ENCODE peak calls at places on chromosomes 3 and 15, in six cellular contexts. Y is iPS DF 6.9, M is trophoblast cell, P is psoas muscle, T is right cardiac atrium, N is skeletal muscle cell. Z is an unnamed sample.

GRCh38 chr3:10957976-10958749 is 34.4 kb upstream of the SLC6A1 start:
- DNase-seq in Y (no peak), M (no peak), P (peak), T (peak), N (no peak), Z (peak)

GRCh38 chr15:99174989-99175388 is 70.1 kb downstream of the SYNM start:
- DNase-seq in Y (no peak), M (no peak), P (no peak), T (no peak), N (no peak), Z (no peak)

GRCh38 chr15:84750583-84751092 is 2.2 kb downstream of the ZNF592 start:
- DNase-seq in Y (no peak), M (no peak), P (no peak), T (no peak), N (no peak), Z (no peak)

GRCh38 chr3:128496602-128497304 is 3.8 kb upstream of the GATA2 start:
- DNase-seq in Y (no peak), M (no peak), P (no peak), T (peak), N (no peak), Z (no peak)

GRCh38 chr3:141500397-141500796 is 13.6 kb downstream of the RASA2 start:
- DNase-seq in Y (no peak), M (no peak), P (no peak), T (no peak), N (no peak), Z (no peak)

GRCh38 chr15:85504739-85505676 is 124.6 kb downstream of the AKAP13 start:
- DNase-seq in Y (no peak), M (peak), P (no peak), T (no peak), N (peak), Z (peak)

GRCh38 chr15:74203914-74204431 is 1.4 kb upstream of the STRA6 start:
- DNase-seq in Y (no peak), M (no peak), P (no peak), T (peak), N (peak), Z (peak)

GRCh38 chr15:99628374-99629001 is 62.7 kb downstream of the MEF2A start:
- DNase-seq in Y (no peak), M (no peak), P (no peak), T (no peak), N (no peak), Z (no peak)

GRCh38 chr3:186342197-186342596 is 19.8 kb downstream of the DGKG start:
- DNase-seq in Y (no peak), M (no peak), P (no peak), T (no peak), N (no peak), Z (no peak)

GRCh38 chr3:161977063-161977462 is 480.5 kb downstream of the OTOL1 start:
- DNase-seq in Y (no peak), M (no peak), P (no peak), T (no peak), N (peak), Z (no peak)

GRCh38 chr3:113555138-113555537 is 22.8 kb downstream of the SIDT1 start:
- DNase-seq in Y (no peak), M (no peak), P (no peak), T (no peak), N (no peak), Z (no peak)

GRCh38 chr3:12816521-12817340 is 20.3 kb downstream of the CAND2 start:
- DNase-seq in Y (no peak), M (no peak), P (peak), T (no peak), N (no peak), Z (no peak)

GRCh38 chr3:189406148-189406547 is 225.0 kb upstream of the TP63 start:
- DNase-seq in Y (no peak), M (no peak), P (no peak), T (no peak), N (no peak), Z (no peak)

GRCh38 chr15:81914734-81915234 is 131.0 kb downstream of the MEX3B start:
- DNase-seq in Y (no peak), M (no peak), P (peak), T (peak), N (peak), Z (no peak)

GRCh38 chr15:40259021-40259420 is 20.2 kb downstream of the PAK6 start:
- DNase-seq in Y (no peak), M (no peak), P (no peak), T (no peak), N (no peak), Z (no peak)

GRCh38 chr15:39455502-39455991 is 125.3 kb upstream of the THBS1 start:
- DNase-seq in Y (no peak), M (no peak), P (no peak), T (no peak), N (peak), Z (no peak)

GRCh38 chr3:144381607-144382006 is 410.0 kb downstream of the DIPK2A start:
- DNase-seq in Y (no peak), M (no peak), P (no peak), T (no peak), N (no peak), Z (no peak)

GRCh38 chr3:138438896-138439295 is 4.5 kb downstream of the ESYT3 start:
- DNase-seq in Y (no peak), M (no peak), P (no peak), T (no peak), N (no peak), Z (no peak)

GRCh38 chr3:33385423-33385822 is 54.8 kb downstream of the UBP1 start:
- DNase-seq in Y (no peak), M (no peak), P (no peak), T (no peak), N (no peak), Z (no peak)

GRCh38 chr15:59833366-59833765 is 144.2 kb upstream of the BNIP2 start:
- DNase-seq in Y (no peak), M (no peak), P (no peak), T (no peak), N (no peak), Z (no peak)

GRCh38 chr3:195462308-195462610 is 19.4 kb upstream of the ACAP2 start:
- DNase-seq in Y (no peak), M (no peak), P (no peak), T (no peak), N (no peak), Z (no peak)

GRCh38 chr3:168213920-168214319 is 118.2 kb upstream of the GOLIM4 start:
- DNase-seq in Y (no peak), M (no peak), P (no peak), T (no peak), N (no peak), Z (no peak)

GRCh38 chr15:78051622-78052405 is 25.7 kb downstream of the TBC1D2B start:
- DNase-seq in Y (no peak), M (peak), P (no peak), T (no peak), N (no peak), Z (no peak)

GRCh38 chr3:196650740-196651311 is 11.3 kb downstream of the NRROS start:
- DNase-seq in Y (no peak), M (no peak), P (no peak), T (peak), N (peak), Z (peak)

GRCh38 chr3:107988464-107989156 is 102.2 kb downstream of the CD47 start:
- DNase-seq in Y (no peak), M (no peak), P (peak), T (peak), N (no peak), Z (no peak)

GRCh38 chr3:127159547-127159946 is 33.4 kb upstream of the PRR23E start:
- DNase-seq in Y (no peak), M (no peak), P (no peak), T (no peak), N (no peak), Z (no peak)

GRCh38 chr15:99507016-99507731 is 58.6 kb upstream of the MEF2A start:
- DNase-seq in Y (no peak), M (no peak), P (peak), T (peak), N (peak), Z (peak)

GRCh38 chr15:59282515-59283337 is 76.1 kb downstream of the LDHAL6B start:
- DNase-seq in Y (no peak), M (no peak), P (no peak), T (no peak), N (no peak), Z (no peak)

GRCh38 chr15:80945605-80946004 is 44.0 kb downstream of the MESD start:
- DNase-seq in Y (no peak), M (no peak), P (no peak), T (no peak), N (no peak), Z (no peak)

GRCh38 chr3:194472290-194472920 is 14.4 kb downstream of the ATP13A3 start:
- DNase-seq in Y (no peak), M (peak), P (no peak), T (no peak), N (peak), Z (no peak)

GRCh38 chr3:66133853-66134445 is 86.9 kb upstream of the SLC25A26 start:
- DNase-seq in Y (no peak), M (no peak), P (no peak), T (no peak), N (no peak), Z (no peak)

GRCh38 chr3:16945330-16945729 is 60.6 kb downstream of the PLCL2 start:
- DNase-seq in Y (no peak), M (no peak), P (no peak), T (no peak), N (no peak), Z (no peak)

GRCh38 chr3:126921425-126921824 is 61.5 kb upstream of the PLXNA1 start:
- DNase-seq in Y (no peak), M (no peak), P (no peak), T (no peak), N (no peak), Z (no peak)

GRCh38 chr3:187551419-187551818 is 118.8 kb downstream of the SST start:
- DNase-seq in Y (no peak), M (no peak), P (no peak), T (no peak), N (no peak), Z (no peak)

GRCh38 chr3:138824114-138824506 is 10.6 kb downstream of the PIK3CB start:
- DNase-seq in Y (no peak), M (no peak), P (no peak), T (no peak), N (no peak), Z (no peak)

DNA sequence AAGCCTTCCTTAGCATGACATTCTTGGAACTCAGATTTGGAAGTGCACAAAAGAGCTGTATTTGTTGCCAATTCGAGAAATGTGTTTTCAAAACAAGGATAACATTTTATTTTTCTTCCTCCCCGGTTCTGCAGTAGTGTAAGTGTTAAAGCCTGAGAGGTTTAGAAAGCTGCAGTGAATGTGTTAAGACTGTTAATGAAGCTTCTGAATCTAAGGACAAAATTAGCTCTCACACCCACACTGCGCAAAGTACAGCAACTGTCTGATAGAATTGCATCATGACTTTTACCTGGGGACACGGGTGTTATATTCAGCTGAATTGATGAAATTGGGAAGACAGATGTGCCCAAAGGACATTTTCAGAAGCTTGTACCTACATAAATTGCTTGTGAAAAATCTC is 344.4 kb downstream of the CADM2 start:
- DNase-seq in Y (no peak), M (no peak), P (no peak), T (no peak), N (no peak), Z (no peak)
- H3K4me3 ChIP-seq in Y (no peak), M (no peak), P (no peak), T (peak), N (no peak), Z (no peak)

DNA sequence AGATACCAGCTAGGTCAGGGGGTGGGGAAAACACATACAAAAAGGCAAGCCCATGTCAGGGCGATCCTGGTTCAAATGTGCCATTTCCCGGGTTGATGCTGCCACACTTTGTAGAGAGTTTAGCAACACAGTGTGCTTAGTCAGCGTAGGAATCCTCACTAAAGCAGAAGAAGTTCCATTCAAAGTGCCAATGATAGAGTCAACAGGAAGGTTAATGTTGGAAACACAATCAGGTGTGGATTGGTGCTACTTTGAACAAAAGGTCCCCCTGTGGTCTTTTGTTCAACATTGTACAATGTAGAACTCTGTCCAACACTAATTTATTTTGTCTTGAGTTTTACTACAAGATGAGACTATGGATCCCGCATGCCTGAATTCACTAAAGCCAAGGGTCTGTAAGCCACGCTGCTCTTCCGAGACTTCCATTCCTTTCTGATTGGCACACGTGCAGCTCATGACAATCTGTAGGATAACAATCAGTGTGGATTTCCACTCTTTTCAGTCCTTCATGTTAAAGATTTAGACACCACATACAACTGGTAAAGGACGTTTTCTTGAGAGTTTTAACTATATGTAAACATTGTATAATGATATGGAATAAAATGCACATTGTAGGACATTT is 28.9 kb downstream of the TPM1 start:
- DNase-seq in Y (no peak), M (no peak), P (no peak), T (no peak), N (no peak), Z (no peak)
- H3K4me3 ChIP-seq in Y (no peak), M (no peak), P (no peak), T (no peak), N (no peak), Z (no peak)

GRCh38 chr3:172201990-172202318 is 162.6 kb downstream of the FNDC3B start:
- DNase-seq in Y (no peak), M (no peak), P (no peak), T (no peak), N (peak), Z (no peak)
- H3K4me3 ChIP-seq in Y (no peak), M (no peak), P (no peak), T (no peak), N (no peak), Z (no peak)

DNA sequence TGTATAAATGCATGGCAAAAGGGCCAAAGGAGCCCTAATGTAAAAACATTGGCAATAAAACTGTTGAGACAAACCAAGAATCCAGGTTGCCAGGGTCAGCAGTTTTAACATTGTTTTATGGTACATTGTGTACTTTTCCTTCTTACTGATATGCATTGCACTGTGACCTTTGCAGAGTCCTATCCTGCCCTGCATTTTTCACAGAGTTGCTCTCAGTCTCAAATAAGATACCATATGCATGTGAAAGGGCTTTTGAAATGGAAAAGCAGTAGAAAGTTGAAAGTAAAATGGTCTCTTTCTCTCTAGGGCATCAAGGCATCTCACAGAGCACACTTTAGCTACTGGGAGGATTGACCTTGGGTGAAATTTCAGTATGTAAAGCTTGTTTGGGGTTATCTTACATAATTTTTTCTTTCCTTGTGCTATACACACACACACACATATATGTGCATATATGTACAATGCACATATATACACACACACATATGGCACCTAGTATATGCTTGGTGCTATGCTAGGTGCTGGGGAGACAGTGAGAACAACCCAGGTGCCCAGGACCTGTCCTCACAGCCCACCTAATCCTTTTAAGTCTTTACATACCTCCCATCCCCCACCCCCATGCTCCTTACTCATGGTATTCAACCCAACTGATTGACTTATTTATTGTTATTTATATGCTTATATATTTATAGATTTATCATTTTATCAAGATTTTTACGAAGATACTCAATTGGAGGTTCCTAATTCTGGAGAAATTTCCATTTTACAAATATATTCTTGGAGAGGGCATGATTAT is 1.2 kb upstream of the PPP2R3A start:
- DNase-seq in Y (no peak), M (no peak), P (no peak), T (no peak), N (no peak), Z (no peak)
- H3K4me3 ChIP-seq in Y (no peak), M (no peak), P (peak), T (no peak), N (no peak), Z (no peak)

GRCh38 chr15:38189651-38190280 is 62.9 kb upstream of the SPRED1 start:
- DNase-seq in Y (no peak), M (peak), P (no peak), T (no peak), N (no peak), Z (no peak)
- H3K4me3 ChIP-seq in Y (no peak), M (no peak), P (no peak), T (no peak), N (no peak), Z (no peak)

GRCh38 chr3:184380627-184381260 is 890 bp downstream of the CHRD start:
- DNase-seq in Y (no peak), M (no peak), P (no peak), T (no peak), N (no peak), Z (no peak)

GRCh38 chr3:184379375-184380209 is at the start of gene CHRD:
- DNase-seq in Y (no peak), M (no peak), P (peak), T (peak), N (no peak), Z (no peak)

GRCh38 chr3:184378650-184379374 is 805 bp upstream of the THPO start:
- DNase-seq in Y (no peak), M (no peak), P (no peak), T (no peak), N (no peak), Z (no peak)

GRCh38 chr3:184381261-184382224 is 1.7 kb downstream of the CHRD start:
- DNase-seq in Y (no peak), M (no peak), P (no peak), T (peak), N (no peak), Z (peak)

GRCh38 chr3:184380210-184380626 is 364 bp downstream of the CHRD start:
- DNase-seq in Y (no peak), M (no peak), P (peak), T (peak), N (no peak), Z (no peak)
- H3K4me3 ChIP-seq in Y (peak), M (peak), P (peak), T (peak), N (peak), Z (peak)

GRCh38 chr15:83066034-83066760 is 855 bp downstream of the BTBD1 start:
- DNase-seq in Y (no peak), M (no peak), P (peak), T (no peak), N (no peak), Z (no peak)
- H3K4me3 ChIP-seq in Y (peak), M (peak), P (peak), T (peak), N (peak), Z (peak)

Z was measured in right atrium auricular region.